ENCODE peak calls at places on chromosomes 13 and 19, in six cellular contexts. R, F, P, D, Q and C are unnamed samples.

GRCh38 chr13:52195052-52195837 is 35.8 kb upstream of the NEK3 start:
- DNase-seq in F (no peak), R (no peak), P (peak; percentile 65), Q (peak; percentile 38), D (peak; percentile 25), C (peak; percentile 22)

GRCh38 chr19:17406039-17406886 is 833 bp upstream of the BST2 start:
- DNase-seq in Q (no peak), P (no peak), D (no peak), R (no peak), F (no peak), C (no peak)

GRCh38 chr19:45314708-45315107 is 8.0 kb downstream of the CKM start:
- DNase-seq in R (no peak), Q (no peak), D (no peak), P (no peak), F (no peak), C (no peak)

GRCh38 chr13:100108913-100109507 is 20.1 kb downstream of the PCCA start:
- DNase-seq in P (no peak), R (no peak), D (no peak), Q (no peak), F (no peak), C (no peak)

GRCh38 chr13:66207610-66208009 is 1022.5 kb downstream of the PCDH9 start:
- DNase-seq in Q (no peak), F (no peak), P (no peak), D (no peak), R (no peak), C (no peak)

GRCh38 chr19:47723573-47723923 is 10.3 kb downstream of the EHD2 start:
- DNase-seq in F (peak; percentile 20), R (no peak), D (no peak), Q (no peak), P (no peak), C (peak; percentile 83)

GRCh38 chr19:50933640-50934039 is 19.2 kb downstream of the KLK5 start:
- DNase-seq in D (no peak), R (no peak), Q (no peak), P (no peak), F (no peak), C (no peak)

GRCh38 chr13:112931028-112931934 is 37.7 kb upstream of the MCF2L start:
- DNase-seq in F (peak; percentile 68), Q (peak; percentile 40), R (no peak), P (no peak), D (no peak), C (peak; percentile 40)

GRCh38 chr13:99363391-99363790 is 56.2 kb upstream of the GPR183 start:
- DNase-seq in R (no peak), Q (no peak), F (no peak), P (no peak), D (no peak), C (no peak)

GRCh38 chr13:48660356-48661076 is 6.8 kb downstream of the CYSLTR2 start:
- DNase-seq in R (no peak), Q (no peak), F (no peak), P (no peak), D (no peak), C (no peak)

GRCh38 chr13:80957019-80957650 is 616.2 kb upstream of the SPRY2 start:
- DNase-seq in P (no peak), F (no peak), Q (no peak), R (no peak), D (no peak), C (no peak)

GRCh38 chr13:49587311-49587847 is 2.0 kb upstream of the RCBTB1 start:
- DNase-seq in D (no peak), Q (no peak), R (no peak), F (no peak), P (no peak), C (no peak)

GRCh38 chr13:51585234-51585672 is 991 bp downstream of the WDFY2 start:
- DNase-seq in P (no peak), D (no peak), Q (no peak), R (no peak), F (no peak), C (no peak)

GRCh38 chr19:30085394-30085793 is 143.4 kb downstream of the URI1 start:
- DNase-seq in R (no peak), F (no peak), D (no peak), Q (no peak), P (no peak), C (no peak)

GRCh38 chr13:43629691-43630480 is 156.9 kb downstream of the ENOX1 start:
- DNase-seq in Q (no peak), F (no peak), D (no peak), P (no peak), R (no peak), C (peak; percentile 8)